ENCODE peak calls at places on chromosomes 7 and 10, in five cellular contexts. Q is sciatic nerve; R is stimulated activated CD8-positive, alpha-beta memory T cell treated with anti-CD3 and anti-CD28 coated beads, Interleukin-15, amount 100 ng/mL, for 24 hours; Y is HEK293T; O is effector memory CD4-positive, alpha-beta T cell. E is an unnamed sample.

GRCh38 chr7:123714296-123715080 is 34.3 kb downstream of the WASL start:
- DNase-seq in Q (no peak), R (no peak), Y (no peak), O (no peak), E (no peak)

GRCh38 chr10:16441106-16441850 is 4.5 kb downstream of the PTER start:
- DNase-seq in Q (no peak), R (no peak), Y (no peak), O (no peak), E (no peak)

GRCh38 chr10:27783660-27784059 is 38.0 kb upstream of the MKX start:
- DNase-seq in Q (no peak), R (no peak), Y (peak; percentile 46), O (no peak), E (peak; percentile 44)

GRCh38 chr10:91339729-91340128 is 70.4 kb upstream of the HECTD2 start:
- DNase-seq in Q (no peak), R (no peak), Y (no peak), O (no peak), E (no peak)

GRCh38 chr10:34251177-34251576 is 563.9 kb downstream of the PARD3 start:
- DNase-seq in Q (no peak), R (no peak), Y (no peak), O (no peak), E (no peak)

GRCh38 chr7:28811990-28812389 is 146.1 kb downstream of the TRIL start:
- DNase-seq in Q (no peak), R (no peak), Y (no peak), O (no peak), E (no peak)

GRCh38 chr10:99124376-99124775 is 111.3 kb downstream of the HPSE2 start:
- DNase-seq in Q (no peak), R (no peak), Y (no peak), O (no peak), E (no peak)

GRCh38 chr10:31419394-31420063 is 100.5 kb downstream of the ZEB1 start:
- DNase-seq in Q (no peak), R (no peak), Y (no peak), O (no peak), E (no peak)

GRCh38 chr7:41579961-41580935 is 122.6 kb downstream of the INHBA start:
- DNase-seq in Q (no peak), R (no peak), Y (no peak), O (no peak), E (no peak)

GRCh38 chr10:88127766-88128165 is 264.3 kb downstream of the PTEN start:
- DNase-seq in Q (no peak), R (no peak), Y (no peak), O (no peak), E (no peak)

GRCh38 chr10:57844387-57844998 is 423.2 kb downstream of the IPMK start:
- DNase-seq in Q (no peak), R (no peak), Y (no peak), O (no peak), E (no peak)

GRCh38 chr7:82234457-82235049 is 209.0 kb downstream of the CACNA2D1 start:
- DNase-seq in Q (no peak), R (no peak), Y (no peak), O (no peak), E (peak; percentile 77)

GRCh38 chr7:24496031-24496430 is 77.2 kb upstream of the PALS2 start:
- DNase-seq in Q (no peak), R (no peak), Y (no peak), O (no peak), E (no peak)

GRCh38 chr7:27161721-27162547 is 3.4 kb downstream of the HOXA9 start:
- DNase-seq in Q (peak; percentile 67), R (no peak), Y (no peak), O (no peak), E (no peak)

GRCh38 chr7:158963780-158964222 is 107.4 kb downstream of the DYNC2I1 start:
- DNase-seq in Q (no peak), R (no peak), Y (no peak), O (no peak), E (no peak)

GRCh38 chr7:129530881-129531391 is 28.6 kb downstream of the SMKR1 start:
- DNase-seq in Q (no peak), R (peak; percentile 11), Y (no peak), O (no peak), E (no peak)

GRCh38 chr10:23055424-23056191 is 39.8 kb upstream of the MSRB2 start:
- DNase-seq in Q (no peak), R (no peak), Y (no peak), O (no peak), E (no peak)